ENCODE peak calls at places on chromosomes 11 and 22, in eight cellular contexts. C is H9; D is left ventricle myocardium inferior; E is CD4-positive, alpha-beta T cell; V is fibroblast of lung; O is cardiac muscle cell; S is right lobe of liver; U is stomach. R is an unnamed sample. For H3K9me3, the result is how much of the 10 kb centered on the place peaks cover.

GRCh38 chr11:109320595-109320994 is 101.4 kb upstream of the C11orf87 start:
- DNase-seq in C (no peak), D (no peak), E (no peak), V (peak), O (no peak), S (no peak), U (no peak), R (no peak)

GRCh38 chr11:113401718-113402117 is 14.1 kb downstream of the ANKK1 start:
- DNase-seq in C (no peak), D (peak), E (no peak), V (no peak), O (no peak), S (peak), U (peak), R (peak)

GRCh38 chr22:49623176-49623575 is 204.5 kb downstream of the BRD1 start:
- DNase-seq in C (no peak), D (no peak), E (no peak), V (no peak), O (no peak), S (peak), U (no peak), R (no peak)

GRCh38 chr11:19087658-19088057 is 27.1 kb upstream of the MRGPRX2 start:
- DNase-seq in C (no peak), D (no peak), E (no peak), V (peak), O (no peak), S (no peak), U (no peak), R (peak)

GRCh38 chr11:117786099-117786870 is 10.7 kb downstream of the DSCAML1 start:
- DNase-seq in C (no peak), D (no peak), E (no peak), V (no peak), O (no peak), S (no peak), U (no peak), R (peak)

GRCh38 chr11:29243616-29244015 is 773.2 kb downstream of the KCNA4 start:
- DNase-seq in C (no peak), D (no peak), E (no peak), V (peak), O (no peak), S (no peak), U (no peak), R (peak)

GRCh38 chr22:48939441-48940265 is 888.0 kb downstream of the BRD1 start:
- DNase-seq in C (no peak), D (no peak), E (no peak), V (no peak), O (no peak), S (no peak), U (peak), R (no peak)

GRCh38 chr22:50518628-50519027 is 6.8 kb downstream of the SCO2 start:
- DNase-seq in C (no peak), D (no peak), E (no peak), V (no peak), O (no peak), S (no peak), U (no peak), R (no peak)

GRCh38 chr22:31046591-31047226 is 34.4 kb upstream of the SMTN start:
- DNase-seq in C (peak), D (peak), E (no peak), V (no peak), O (peak), S (peak), U (peak), R (peak)

GRCh38 chr11:101401245-101401644 is 182.6 kb downstream of the TRPC6 start:
- DNase-seq in C (no peak), D (no peak), E (no peak), V (peak), O (no peak), S (no peak), U (no peak), R (no peak)

GRCh38 chr11:102226702-102227101 is 90.6 kb upstream of the BIRC3 start:
- DNase-seq in C (no peak), D (no peak), E (no peak), V (peak), O (no peak), S (no peak), U (no peak), R (peak)

GRCh38 chr11:102451693-102452460 is 688 bp downstream of the TMEM123 start:
- DNase-seq in C (peak), D (peak), E (peak), V (peak), O (peak), S (peak), U (peak), R (peak)

GRCh38 chr22:35457729-35458546 is 58.0 kb downstream of the MCM5 start:
- DNase-seq in C (no peak), D (no peak), E (no peak), V (no peak), O (no peak), S (no peak), U (no peak), R (no peak)

GRCh38 chr11:46827995-46828394 is 18.1 kb downstream of the CKAP5 start:
- DNase-seq in C (no peak), D (no peak), E (no peak), V (no peak), O (no peak), S (no peak), U (no peak), R (peak)

GRCh38 chr11:72369786-72370185 is 64.5 kb downstream of the CLPB start:
- DNase-seq in C (no peak), D (no peak), E (no peak), V (no peak), O (no peak), S (no peak), U (no peak), R (no peak)

GRCh38 chr22:33597274-33597985 is 322.8 kb downstream of the LARGE1 start:
- DNase-seq in C (no peak), D (peak), E (no peak), V (no peak), O (no peak), S (no peak), U (no peak), R (no peak)

GRCh38 chr11:75547617-75548054 is 14.4 kb upstream of the SERPINH1 start:
- DNase-seq in C (peak), D (peak), E (no peak), V (peak), O (peak), S (no peak), U (peak), R (peak)

GRCh38 chr11:235998-236773 is at the start of gene SIRT3:
- DNase-seq in C (peak), D (peak), E (peak), V (peak), O (peak), S (peak), U (peak), R (peak)

GRCh38 chr22:29030016-29030617 is 31.5 kb downstream of the C22orf31 start:
- DNase-seq in C (no peak), D (no peak), E (no peak), V (peak), O (no peak), S (no peak), U (peak), R (peak)

GRCh38 chr22:23791737-23792645 is 5.2 kb downstream of the SMARCB1 start:
- DNase-seq in C (no peak), D (no peak), E (no peak), V (no peak), O (no peak), S (peak), U (no peak), R (no peak)

GRCh38 chr22:25497269-25497668 is 67.2 kb upstream of the GRK3 start:
- DNase-seq in C (no peak), D (no peak), E (no peak), V (peak), O (peak), S (no peak), U (no peak), R (no peak)

GRCh38 chr11:62689421-62690183 is at the start of gene LRRN4CL:
- DNase-seq in C (no peak), D (peak), E (no peak), V (peak), O (peak), S (no peak), U (peak), R (peak)

GRCh38 chr11:7967826-7968225 is 2.6 kb upstream of the NLRP10 start:
- DNase-seq in C (no peak), D (no peak), E (no peak), V (peak), O (no peak), S (no peak), U (no peak), R (peak)

GRCh38 chr11:67022341-67022933 is 497 bp upstream of the SYT12 start:
- DNase-seq in C (no peak), D (no peak), E (no peak), V (peak), O (no peak), S (no peak), U (peak), R (peak)

GRCh38 chr11:77101043-77101537 is 1.6 kb upstream of the OMP start:
- DNase-seq in C (no peak), D (no peak), E (no peak), V (no peak), O (peak), S (no peak), U (no peak), R (peak)

DNA sequence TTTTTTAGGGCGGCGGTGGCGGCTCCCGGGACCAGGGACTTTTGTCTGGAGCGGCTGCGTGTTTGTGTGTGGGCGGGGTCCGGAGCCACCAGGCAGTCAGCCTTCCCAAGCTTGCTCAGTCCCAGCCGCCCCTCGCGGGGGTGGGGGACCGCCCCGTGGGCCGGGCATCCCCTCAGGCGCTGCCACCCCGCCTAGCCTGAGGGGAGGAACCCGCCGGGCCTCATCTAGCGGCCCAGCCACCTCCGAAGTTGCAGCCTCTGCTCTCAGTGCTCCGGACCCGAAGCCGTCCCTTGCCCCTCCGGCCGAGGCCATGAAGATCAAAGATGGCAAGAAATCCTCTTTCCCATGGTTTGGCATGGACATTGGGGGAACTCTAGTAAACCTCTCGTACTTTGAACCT is 235.2 kb downstream of the OR4C45 start:
- DNase-seq in C (no peak), D (no peak), E (no peak), V (no peak), O (no peak), S (no peak), U (no peak), R (no peak)
- H3K9me3 ChIP-seq in C (half or more), D (under half), E (under half), V (under half), O (under half), S (under half), U (under half), R (under half)

GRCh38 chr22:47408409-47408808 is 646.0 kb downstream of the TBC1D22A start:
- DNase-seq in C (no peak), D (no peak), E (no peak), V (no peak), O (no peak), S (no peak), U (no peak), R (no peak)

GRCh38 chr22:47407626-47408025 is 645.2 kb downstream of the TBC1D22A start:
- DNase-seq in C (no peak), D (no peak), E (no peak), V (no peak), O (no peak), S (no peak), U (no peak), R (no peak)

GRCh38 chr22:47409501-47410275 is 647.2 kb downstream of the TBC1D22A start:
- DNase-seq in C (no peak), D (no peak), E (no peak), V (no peak), O (no peak), S (peak), U (no peak), R (no peak)

GRCh38 chr22:47406180-47406723 is 643.8 kb downstream of the TBC1D22A start:
- DNase-seq in C (no peak), D (no peak), E (no peak), V (no peak), O (no peak), S (no peak), U (no peak), R (no peak)

GRCh38 chr22:47406896-47407295 is 644.4 kb downstream of the TBC1D22A start:
- DNase-seq in C (no peak), D (no peak), E (no peak), V (no peak), O (no peak), S (peak), U (no peak), R (no peak)
- H3K9me3 ChIP-seq in C (half or more), D (under half), E (under half), V (under half), O (under half), S (under half), U (under half), R (under half)

GRCh38 chr22:47369020-47369419 is 606.6 kb downstream of the TBC1D22A start:
- DNase-seq in C (peak), D (no peak), E (no peak), V (no peak), O (no peak), S (no peak), U (peak), R (no peak)
- H3K9me3 ChIP-seq in C (half or more), D (under half), E (under half), V (under half), O (under half), S (under half), U (under half), R (under half)

DNA sequence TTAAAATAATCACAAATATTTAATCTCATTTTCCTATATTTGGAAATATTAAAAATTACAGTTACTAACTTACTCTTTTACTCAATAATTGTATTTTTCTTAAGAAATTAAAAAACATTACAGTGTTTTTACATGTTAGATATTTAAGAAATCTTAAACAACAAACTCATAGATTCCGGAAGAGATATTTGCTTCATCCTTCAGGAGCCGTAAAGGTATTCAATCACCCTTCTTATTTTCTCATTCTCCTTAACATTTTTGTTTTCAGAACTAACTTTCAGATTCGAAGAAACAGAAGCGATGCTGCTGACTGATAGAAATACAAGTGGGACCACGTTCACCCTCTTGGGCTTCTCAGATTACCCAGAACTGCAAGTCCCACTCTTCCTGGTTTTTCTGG is at the start of gene OR5D18:
- DNase-seq in C (no peak), D (no peak), E (no peak), V (no peak), O (no peak), S (no peak), U (no peak), R (no peak)
- H3K9me3 ChIP-seq in C (half or more), D (under half), E (under half), V (under half), O (under half), S (under half), U (under half), R (under half)

GRCh38 chr11:134670961-134671370 is 258.9 kb upstream of the B3GAT1 start:
- DNase-seq in C (no peak), D (no peak), E (no peak), V (no peak), O (no peak), S (no peak), U (peak), R (no peak)

GRCh38 chr11:134668076-134668475 is 256.0 kb upstream of the B3GAT1 start:
- DNase-seq in C (no peak), D (no peak), E (no peak), V (no peak), O (no peak), S (no peak), U (peak), R (no peak)

GRCh38 chr11:134669796-134670195 is 257.8 kb upstream of the B3GAT1 start:
- DNase-seq in C (no peak), D (no peak), E (no peak), V (no peak), O (no peak), S (no peak), U (peak), R (no peak)

GRCh38 chr11:134668796-134669195 is 256.8 kb upstream of the B3GAT1 start:
- DNase-seq in C (no peak), D (no peak), E (no peak), V (no peak), O (no peak), S (no peak), U (peak), R (no peak)

DNA sequence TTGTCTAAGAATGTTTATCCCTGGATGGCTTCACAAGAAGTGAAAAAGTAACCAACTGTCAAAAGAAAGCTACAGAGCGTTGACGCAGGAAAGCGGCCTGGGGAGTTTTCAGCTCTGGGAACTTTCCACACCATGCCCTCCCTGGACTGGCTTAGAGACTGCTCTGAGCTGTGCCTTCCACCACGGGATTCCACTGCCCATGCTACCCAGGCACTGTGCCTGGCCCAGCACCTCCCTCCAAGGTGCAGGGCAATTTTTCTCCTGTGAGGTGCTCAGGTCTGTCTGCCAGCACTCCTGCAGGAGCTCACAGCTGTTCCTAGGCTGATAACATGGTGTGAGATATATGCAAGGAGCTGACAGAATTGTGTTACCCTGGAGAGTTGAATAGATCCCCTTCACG is 258.2 kb upstream of the B3GAT1 start:
- DNase-seq in C (no peak), D (no peak), E (no peak), V (no peak), O (no peak), S (no peak), U (peak), R (no peak)
- H3K9me3 ChIP-seq in C (under half), D (under half), E (under half), V (under half), O (under half), S (under half), U (under half), R (under half)

GRCh38 chr22:47762141-47762540 is 999.7 kb downstream of the TBC1D22A start:
- DNase-seq in C (no peak), D (no peak), E (no peak), V (no peak), O (no peak), S (no peak), U (no peak), R (no peak)

GRCh38 chr22:47768027-47768426 is 1005.6 kb downstream of the TBC1D22A start:
- DNase-seq in C (no peak), D (no peak), E (no peak), V (no peak), O (no peak), S (no peak), U (no peak), R (no peak)

GRCh38 chr22:47767403-47767802 is 1005.0 kb downstream of the TBC1D22A start:
- DNase-seq in C (no peak), D (no peak), E (no peak), V (no peak), O (no peak), S (no peak), U (no peak), R (no peak)

GRCh38 chr22:47769652-47770051 is 1007.2 kb downstream of the TBC1D22A start:
- DNase-seq in C (no peak), D (no peak), E (no peak), V (no peak), O (no peak), S (no peak), U (no peak), R (no peak)

DNA sequence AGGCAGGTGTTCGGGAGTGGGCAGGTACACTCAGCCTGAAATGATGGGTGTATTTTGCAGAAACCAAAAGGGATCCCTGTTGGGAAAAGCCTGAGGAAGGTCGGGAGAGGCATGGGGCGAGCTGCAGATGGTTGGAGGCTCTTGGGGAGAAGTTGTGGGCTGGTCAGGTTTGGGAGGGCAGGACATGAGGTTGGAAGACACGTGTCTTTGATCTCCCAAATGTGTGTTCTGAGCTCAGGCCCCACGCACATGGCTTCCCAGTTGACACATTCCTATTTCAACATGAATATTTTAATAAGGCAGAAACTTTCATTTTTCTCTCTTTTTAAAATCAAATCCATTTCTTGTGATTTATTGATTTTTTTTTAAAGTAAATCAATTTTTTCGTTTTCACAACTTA is 1003.3 kb downstream of the TBC1D22A start:
- DNase-seq in C (no peak), D (no peak), E (no peak), V (no peak), O (no peak), S (no peak), U (no peak), R (no peak)
- H3K9me3 ChIP-seq in C (under half), D (under half), E (under half), V (under half), O (under half), S (under half), U (under half), R (under half)

GRCh38 chr22:19787849-19788141 is 27.2 kb downstream of the TBX1 start:
- DNase-seq in C (no peak), D (no peak), E (no peak), V (no peak), O (no peak), S (no peak), U (no peak), R (no peak)

GRCh38 chr22:19789828-19790227 is 29.2 kb downstream of the TBX1 start:
- DNase-seq in C (no peak), D (no peak), E (no peak), V (no peak), O (no peak), S (peak), U (no peak), R (no peak)

GRCh38 chr22:19786959-19787848 is 26.6 kb downstream of the TBX1 start:
- DNase-seq in C (no peak), D (no peak), E (no peak), V (no peak), O (no peak), S (no peak), U (no peak), R (no peak)

GRCh38 chr22:19789406-19789805 is 28.8 kb downstream of the TBX1 start:
- DNase-seq in C (no peak), D (no peak), E (no peak), V (no peak), O (no peak), S (peak), U (no peak), R (no peak)

DNA sequence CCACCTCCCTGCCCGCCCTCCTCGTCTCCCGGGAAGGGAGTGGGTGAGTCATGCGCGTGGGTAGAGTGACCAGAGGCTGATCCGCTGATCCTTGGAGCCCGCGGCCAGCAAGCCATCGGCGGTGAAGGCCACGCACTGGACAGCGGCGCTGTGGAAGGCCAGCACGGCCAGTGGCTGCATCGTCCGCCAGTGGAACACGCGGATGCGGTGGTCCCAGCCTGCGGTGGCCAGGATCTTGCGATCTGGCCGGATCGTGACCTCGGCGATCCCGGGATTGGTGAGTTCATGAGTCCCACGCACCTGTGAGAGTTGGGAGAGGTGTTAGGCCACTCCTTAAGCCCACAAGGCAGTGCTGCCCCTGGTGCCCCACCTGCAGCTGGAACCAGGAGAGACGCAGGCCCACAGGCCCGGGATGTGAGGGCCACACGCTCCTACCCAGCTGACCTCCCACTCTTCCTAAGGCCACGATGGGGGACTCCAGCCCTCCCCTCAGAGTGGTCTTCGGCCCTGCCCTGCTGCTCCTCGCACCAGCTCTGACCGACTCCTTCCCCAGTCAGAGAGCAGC is 28.2 kb downstream of the TBX1 start:
- DNase-seq in C (no peak), D (no peak), E (no peak), V (no peak), O (no peak), S (peak), U (no peak), R (no peak)
- H3K9me3 ChIP-seq in C (under half), D (under half), E (under half), V (under half), O (under half), S (under half), U (under half), R (under half)

GRCh38 chr11:50075856-50076255 is 43.2 kb downstream of the OR4C45 start:
- DNase-seq in C (no peak), D (no peak), E (no peak), V (no peak), O (no peak), S (no peak), U (no peak), R (no peak)
- H3K9me3 ChIP-seq in C (half or more), D (under half), E (under half), V (under half), O (under half), S (under half), U (under half), R (under half)

R was measured in adipocyte.